ENCODE peak calls at places on chromosomes 12 and 14, in four cellular contexts. One of them, this sample, is unnamed.

GRCh38 chr12:9707864-9708808 is 24.8 kb downstream of the CLECL1 start:
- DNase-seq in esophagus squamous epithelium: no peak
- DNase-seq in GM12892: no peak
- DNase-seq in ureter: no peak
- DNase-seq in this sample: no peak

GRCh38 chr12:91577586-91578539 is 395.2 kb upstream of the DCN start:
- DNase-seq in esophagus squamous epithelium: no peak
- DNase-seq in GM12892: no peak
- DNase-seq in ureter: no peak
- DNase-seq in this sample: no peak

GRCh38 chr14:100381386-100382105 is 58.4 kb downstream of the SLC25A47 start:
- DNase-seq in esophagus squamous epithelium: no peak
- DNase-seq in GM12892: no peak
- DNase-seq in ureter: no peak
- DNase-seq in this sample: no peak

GRCh38 chr14:92549096-92549852 is 35.7 kb downstream of the RIN3 start:
- DNase-seq in esophagus squamous epithelium: no peak
- DNase-seq in GM12892: no peak
- DNase-seq in ureter: no peak
- DNase-seq in this sample: no peak

GRCh38 chr14:75702606-75703261 is 41.7 kb downstream of the TTLL5 start:
- DNase-seq in esophagus squamous epithelium: no peak
- DNase-seq in GM12892: no peak
- DNase-seq in ureter: no peak
- DNase-seq in this sample: no peak

GRCh38 chr14:88682495-88683114 is 110.1 kb downstream of the EML5 start:
- DNase-seq in esophagus squamous epithelium: no peak
- DNase-seq in GM12892: no peak
- DNase-seq in ureter: no peak
- DNase-seq in this sample: no peak

GRCh38 chr12:82730832-82731497 is 44.3 kb downstream of the TMTC2 start:
- DNase-seq in esophagus squamous epithelium: no peak
- DNase-seq in GM12892: no peak
- DNase-seq in ureter: no peak
- DNase-seq in this sample: no peak

GRCh38 chr12:121214855-121215745 is 5.2 kb downstream of the P2RX4 start:
- DNase-seq in esophagus squamous epithelium: no peak
- DNase-seq in GM12892: no peak
- DNase-seq in ureter: no peak
- DNase-seq in this sample: no peak

GRCh38 chr14:95110178-95110577 is 47.2 kb downstream of the DICER1 start:
- DNase-seq in esophagus squamous epithelium: no peak
- DNase-seq in GM12892: no peak
- DNase-seq in ureter: no peak
- DNase-seq in this sample: no peak

GRCh38 chr12:100234166-100234565 is 32.7 kb downstream of the DEPDC4 start:
- DNase-seq in esophagus squamous epithelium: no peak
- DNase-seq in GM12892: no peak
- DNase-seq in ureter: peak; percentile 46
- DNase-seq in this sample: no peak

GRCh38 chr14:103217538-103217937 is 94.3 kb downstream of the TNFAIP2 start:
- DNase-seq in esophagus squamous epithelium: no peak
- DNase-seq in GM12892: no peak
- DNase-seq in ureter: no peak
- DNase-seq in this sample: no peak

GRCh38 chr12:110548678-110549077 is 34.4 kb downstream of the PPTC7 start:
- DNase-seq in esophagus squamous epithelium: no peak
- DNase-seq in GM12892: no peak
- DNase-seq in ureter: no peak
- DNase-seq in this sample: no peak

GRCh38 chr14:51182166-51182565 is 57.9 kb upstream of the TMX1 start:
- DNase-seq in esophagus squamous epithelium: no peak
- DNase-seq in GM12892: no peak
- DNase-seq in ureter: no peak
- DNase-seq in this sample: no peak

This sample was measured in GOT3.